ENCODE peak calls at places on chromosomes 12 and 14, in five cellular contexts. N, P, W, T and S are unnamed samples.

GRCh38 chr12:7433276-7433822 is 10.6 kb downstream of the CD163L1 start:
- DNase-seq in N (peak), P (no peak), W (no peak), T (no peak), S (no peak)

GRCh38 chr14:24368562-24369252 is 723 bp downstream of the NFATC4 start:
- DNase-seq in N (no peak), P (no peak), W (peak), T (peak), S (no peak)

GRCh38 chr14:28515571-28515970 is 251.0 kb upstream of the FOXG1 start:
- DNase-seq in N (peak), P (no peak), W (no peak), T (no peak), S (no peak)

GRCh38 chr12:52197371-52198231 is 5.8 kb upstream of the KRT80 start:
- DNase-seq in N (peak), P (no peak), W (no peak), T (no peak), S (no peak)

GRCh38 chr12:31323466-31324115 is 2.4 kb downstream of the SINHCAF start:
- DNase-seq in N (peak), P (peak), W (no peak), T (peak), S (peak)

GRCh38 chr12:75917083-75917482 is 114.5 kb downstream of the PHLDA1 start:
- DNase-seq in N (no peak), P (no peak), W (no peak), T (no peak), S (no peak)

GRCh38 chr12:56258068-56258819 is at the start of gene ANKRD52:
- DNase-seq in N (peak), P (peak), W (peak), T (peak), S (peak)

GRCh38 chr14:68039593-68039992 is 220.0 kb downstream of the RAD51B start:
- DNase-seq in N (peak), P (no peak), W (no peak), T (no peak), S (no peak)

GRCh38 chr12:3242199-3242863 is 165.2 kb downstream of the TSPAN9 start:
- DNase-seq in N (no peak), P (no peak), W (no peak), T (peak), S (no peak)